ENCODE peak calls at places on chromosomes 12 and 14, in six cellular contexts. Q is psoas muscle, M is AG09309, R is Kasumi-1, P is BE2C, W is Right ventricle myocardium inferior. H is an unnamed sample.

GRCh38 chr14:54568821-54569591 is 2.1 kb downstream of the SAMD4A start:
- DNase-seq in Q (peak), M (no peak), R (no peak), P (no peak), W (no peak), H (no peak)

GRCh38 chr14:68568907-68569545 is 223.8 kb downstream of the ZFP36L1 start:
- DNase-seq in Q (no peak), M (no peak), R (no peak), P (no peak), W (no peak), H (no peak)

GRCh38 chr14:104536942-104537612 is 42.5 kb upstream of the C14orf180 start:
- DNase-seq in Q (no peak), M (no peak), R (no peak), P (no peak), W (no peak), H (no peak)

GRCh38 chr12:77225373-77225772 is 160.0 kb upstream of the E2F7 start:
- DNase-seq in Q (no peak), M (no peak), R (no peak), P (no peak), W (no peak), H (no peak)

GRCh38 chr12:108727868-108728735 is 3.2 kb downstream of the CORO1C start:
- DNase-seq in Q (no peak), M (no peak), R (no peak), P (no peak), W (no peak), H (no peak)

GRCh38 chr14:90785474-90785873 is 30.8 kb downstream of the TTC7B start:
- DNase-seq in Q (no peak), M (no peak), R (peak), P (peak), W (no peak), H (no peak)

GRCh38 chr12:57740656-57741412 is 2.3 kb upstream of the AGAP2 start:
- DNase-seq in Q (no peak), M (no peak), R (peak), P (no peak), W (no peak), H (no peak)

GRCh38 chr14:28603606-28604005 is 163.0 kb upstream of the FOXG1 start:
- DNase-seq in Q (no peak), M (no peak), R (no peak), P (no peak), W (no peak), H (no peak)

H was measured in AG04449.